ENCODE peak calls at places on chromosomes 16 and 17, in ten cellular contexts. L is breast epithelium, A is spleen, D is Peyer's patch, T is ovary, J is uterus, R is stomach, H is esophagus squamous epithelium, F is tibial nerve, I is heart left ventricle. Z is an unnamed sample.

GRCh38 chr17:40566027-40566426 is 755 bp upstream of the CCR7 start:
- DNase-seq in I (no peak), A (no peak), R (no peak), J (no peak), T (no peak), L (no peak), H (no peak), D (no peak), F (no peak), Z (no peak)

GRCh38 chr17:38747385-38748328 is 479 bp downstream of the PCGF2 start:
- DNase-seq in D (peak), H (no peak), A (no peak), T (peak), I (peak), L (no peak), R (no peak), J (peak), F (no peak), Z (no peak)

GRCh38 chr17:81681672-81682071 is 1.9 kb downstream of the ARL16 start:
- DNase-seq in R (no peak), H (no peak), A (no peak), T (no peak), J (no peak), F (no peak), D (no peak), I (no peak), L (no peak), Z (no peak)

GRCh38 chr16:89043636-89044393 is 49.8 kb upstream of the ACSF3 start:
- DNase-seq in I (peak), A (peak), R (no peak), J (no peak), F (no peak), T (no peak), L (no peak), D (no peak), H (no peak), Z (no peak)

GRCh38 chr16:71726491-71727319 is 2.2 kb upstream of the PHLPP2 start:
- DNase-seq in R (no peak), H (no peak), I (no peak), A (no peak), F (no peak), J (no peak), L (no peak), D (no peak), T (no peak), Z (no peak)

GRCh38 chr16:49095539-49095938 is 186.1 kb downstream of the CBLN1 start:
- DNase-seq in D (no peak), J (no peak), F (no peak), R (no peak), A (no peak), T (no peak), I (no peak), H (no peak), L (no peak), Z (no peak)

GRCh38 chr17:61551255-61551742 is 39.7 kb downstream of the NACA2 start:
- DNase-seq in A (no peak), R (no peak), H (no peak), D (no peak), F (no peak), J (no peak), T (no peak), I (no peak), L (no peak), Z (no peak)

GRCh38 chr17:69480197-69480596 is 65.7 kb downstream of the MAP2K6 start:
- DNase-seq in F (peak), T (no peak), J (no peak), D (no peak), R (no peak), A (no peak), H (no peak), I (no peak), L (no peak), Z (peak)

GRCh38 chr17:17888371-17888770 is 51.6 kb upstream of the SREBF1 start:
- DNase-seq in L (no peak), H (no peak), F (no peak), T (no peak), R (no peak), D (no peak), A (no peak), I (no peak), J (no peak), Z (no peak)

GRCh38 chr17:50638851-50639767 is 4.4 kb downstream of the ABCC3 start:
- DNase-seq in T (peak), F (peak), H (peak), I (peak), L (peak), R (peak), D (peak), A (peak), J (peak), Z (peak)

GRCh38 chr16:14586637-14587036 is 43.4 kb downstream of the PARN start:
- DNase-seq in R (no peak), I (no peak), H (no peak), F (no peak), A (no peak), J (no peak), L (no peak), D (no peak), T (no peak), Z (no peak)

GRCh38 chr17:692116-692515 is 22.5 kb downstream of the VPS53 start:
- DNase-seq in A (no peak), I (no peak), H (no peak), T (no peak), J (no peak), L (no peak), D (no peak), R (no peak), F (no peak), Z (no peak)

GRCh38 chr16:9003322-9003721 is 39.6 kb upstream of the USP7 start:
- DNase-seq in I (no peak), L (peak), T (no peak), A (no peak), R (peak), D (peak), J (no peak), H (no peak), F (no peak), Z (no peak)

GRCh38 chr17:43456661-43457361 is 27.0 kb upstream of the DHX8 start:
- DNase-seq in T (no peak), A (no peak), J (peak), D (no peak), H (no peak), R (no peak), F (peak), L (no peak), I (peak), Z (peak)

GRCh38 chr17:11308550-11308949 is 67.5 kb downstream of the SHISA6 start:
- DNase-seq in J (no peak), F (no peak), I (no peak), H (no peak), L (no peak), R (no peak), A (no peak), T (no peak), D (no peak), Z (peak)

GRCh38 chr16:24753437-24753836 is 24.0 kb downstream of the TNRC6A start:
- DNase-seq in A (no peak), I (no peak), D (no peak), T (no peak), F (no peak), R (no peak), L (no peak), J (no peak), H (no peak), Z (no peak)

GRCh38 chr17:10790491-10791401 is 13.2 kb downstream of the TMEM238L start:
- DNase-seq in H (no peak), D (peak), L (no peak), I (no peak), R (peak), F (no peak), A (no peak), J (no peak), T (no peak), Z (no peak)

GRCh38 chr16:52141871-52142270 is 405.1 kb downstream of the TOX3 start:
- DNase-seq in L (no peak), F (no peak), H (no peak), D (no peak), A (no peak), T (no peak), J (no peak), R (no peak), I (no peak), Z (no peak)

GRCh38 chr17:27846042-27846655 is 45.8 kb upstream of the NOS2 start:
- DNase-seq in R (no peak), D (peak), F (no peak), T (no peak), L (no peak), J (no peak), A (no peak), H (no peak), I (no peak), Z (no peak)

GRCh38 chr17:35766903-35767510 is 6.3 kb downstream of the C17orf50 start:
- DNase-seq in I (no peak), F (no peak), D (peak), A (no peak), R (peak), H (no peak), T (no peak), L (no peak), J (no peak), Z (no peak)

GRCh38 chr17:67359960-67360817 is 6.2 kb downstream of the PSMD12 start:
- DNase-seq in D (no peak), F (no peak), L (no peak), T (no peak), R (no peak), H (no peak), I (no peak), A (no peak), J (no peak), Z (no peak)

GRCh38 chr16:67860589-67861398 is 12.1 kb upstream of the EDC4 start:
- DNase-seq in F (no peak), D (no peak), H (no peak), T (no peak), I (no peak), A (no peak), R (no peak), J (no peak), L (no peak), Z (no peak)

GRCh38 chr17:29561541-29562517 is 5.0 kb downstream of the ABHD15 start:
- DNase-seq in J (no peak), I (no peak), L (no peak), H (no peak), F (no peak), D (peak), R (no peak), T (no peak), A (peak), Z (peak)

GRCh38 chr16:16113076-16113475 is 110.2 kb downstream of the ABCC6 start:
- DNase-seq in R (no peak), T (no peak), F (no peak), L (no peak), A (no peak), I (no peak), H (no peak), J (no peak), D (no peak), Z (no peak)

GRCh38 chr17:31416503-31416923 is 25.0 kb downstream of the RAB11FIP4 start:
- DNase-seq in R (no peak), F (peak), I (peak), J (no peak), H (no peak), A (peak), L (no peak), T (no peak), D (no peak), Z (no peak)

GRCh38 chr17:15291674-15292361 is 26.7 kb upstream of the PMP22 start:
- DNase-seq in H (no peak), R (peak), T (no peak), I (peak), D (no peak), L (no peak), A (no peak), F (no peak), J (no peak), Z (no peak)

GRCh38 chr17:13428611-13429042 is 173.1 kb downstream of the HS3ST3A1 start:
- DNase-seq in H (no peak), F (no peak), A (no peak), D (no peak), T (no peak), J (no peak), R (no peak), L (no peak), I (no peak), Z (no peak)

GRCh38 chr17:11935734-11936406 is 61.4 kb downstream of the ZNF18 start:
- DNase-seq in D (no peak), I (peak), L (no peak), J (no peak), F (no peak), A (no peak), H (no peak), T (no peak), R (no peak), Z (no peak)

GRCh38 chr17:19533718-19534561 is at the start of gene SLC47A1:
- DNase-seq in F (no peak), J (peak), H (no peak), L (no peak), A (peak), R (no peak), I (peak), D (no peak), T (no peak), Z (no peak)

GRCh38 chr16:3780570-3780969 is 63.2 kb upstream of the TRAP1 start:
- DNase-seq in T (no peak), L (no peak), J (no peak), H (no peak), I (no peak), F (no peak), A (no peak), R (no peak), D (no peak), Z (no peak)

GRCh38 chr17:39739020-39739884 is 1.5 kb downstream of the GRB7 start:
- DNase-seq in H (no peak), F (no peak), D (peak), R (peak), T (no peak), I (no peak), J (peak), A (peak), L (peak), Z (peak)

GRCh38 chr16:77062878-77063566 is 128.0 kb upstream of the MON1B start:
- DNase-seq in I (no peak), R (no peak), L (no peak), H (no peak), A (no peak), T (no peak), J (no peak), F (no peak), D (no peak), Z (no peak)

GRCh38 chr17:81295031-81295677 is at the start of gene SLC38A10:
- DNase-seq in I (peak), J (peak), H (peak), T (peak), R (peak), L (peak), F (peak), D (peak), A (peak), Z (peak)

GRCh38 chr16:74608944-74609343 is 2.0 kb upstream of the GLG1 start:
- DNase-seq in F (no peak), D (no peak), T (no peak), R (no peak), A (no peak), J (no peak), I (no peak), H (no peak), L (no peak), Z (no peak)

GRCh38 chr17:81400154-81400938 is 5.1 kb downstream of the BAHCC1 start:
- DNase-seq in L (no peak), T (no peak), J (no peak), F (no peak), A (no peak), R (peak), D (peak), H (no peak), I (no peak), Z (no peak)

GRCh38 chr16:6616746-6617145 is 715.9 kb upstream of the RBFOX1 start:
- DNase-seq in R (no peak), L (no peak), A (no peak), T (no peak), D (no peak), F (no peak), I (no peak), J (no peak), H (no peak), Z (no peak)

GRCh38 chr17:39404542-39405378 is 3.3 kb upstream of the FBXL20 start:
- DNase-seq in L (peak), I (no peak), R (no peak), J (no peak), D (no peak), H (no peak), T (no peak), A (peak), F (no peak), Z (no peak)

GRCh38 chr17:30812218-30813177 is 12.0 kb downstream of the CRLF3 start:
- DNase-seq in L (no peak), T (no peak), I (no peak), R (no peak), H (no peak), A (no peak), F (no peak), J (no peak), D (no peak), Z (no peak)

GRCh38 chr16:474420-475122 is 49.1 kb downstream of the RAB11FIP3 start:
- DNase-seq in H (no peak), F (no peak), L (no peak), T (no peak), R (no peak), D (peak), J (no peak), A (no peak), I (no peak), Z (no peak)
- TF ChIP-seq POLR2A in H (no peak), F (no peak), L (no peak), T (no peak), R (no peak), D (no peak), J (no peak), A (no peak), I (no peak), Z (no peak)

GRCh38 chr17:79872762-79873161 is 33.5 kb upstream of the CBX4 start:
- DNase-seq in A (peak), I (no peak), D (no peak), R (no peak), H (no peak), T (no peak), J (no peak), F (no peak), L (no peak), Z (no peak)

GRCh38 chr17:79873583-79873982 is 34.3 kb upstream of the CBX4 start:
- DNase-seq in I (no peak), D (no peak), R (no peak), F (no peak), A (no peak), J (no peak), H (no peak), T (no peak), L (no peak), Z (no peak)

GRCh38 chr17:79871131-79871530 is 31.9 kb upstream of the CBX4 start:
- DNase-seq in J (no peak), R (no peak), D (no peak), L (no peak), I (no peak), F (no peak), T (no peak), H (no peak), A (peak), Z (no peak)

GRCh38 chr17:79875511-79875910 is 36.3 kb upstream of the CBX4 start:
- DNase-seq in L (no peak), F (no peak), A (no peak), T (no peak), D (no peak), R (no peak), I (no peak), H (no peak), J (no peak), Z (no peak)

GRCh38 chr17:79874329-79874981 is 35.2 kb upstream of the CBX4 start:
- DNase-seq in I (no peak), R (no peak), H (no peak), J (no peak), D (peak), A (peak), F (no peak), L (no peak), T (no peak), Z (no peak)
- TF ChIP-seq CTCF in I (peak), R (peak), H (peak), J (peak), D (peak), A (peak), F (peak), L (peak), T (no peak), Z (no peak)

GRCh38 chr16:50694206-50694605 is 800 bp downstream of the NOD2 start:
- DNase-seq in H (no peak), L (no peak), T (no peak), D (no peak), F (no peak), I (no peak), R (no peak), A (no peak), J (no peak), Z (no peak)
- H3K4me3 ChIP-seq in H (peak), L (no peak), T (no peak), D (no peak), F (no peak), I (peak), R (peak), A (peak), J (no peak), Z (no peak)

GRCh38 chr17:75875940-75876189 is 2.5 kb downstream of the TRIM47 start:
- DNase-seq in R (no peak), A (no peak), J (peak), L (peak), I (no peak), H (no peak), D (no peak), F (no peak), T (no peak), Z (no peak)

GRCh38 chr17:75873587-75874322 is 4.6 kb downstream of the TRIM47 start:
- DNase-seq in F (peak), T (no peak), J (no peak), L (no peak), R (no peak), A (peak), D (no peak), I (no peak), H (no peak), Z (no peak)

GRCh38 chr17:75876190-75876937 is 2.0 kb downstream of the TRIM47 start:
- DNase-seq in I (peak), T (peak), R (peak), J (peak), F (no peak), D (peak), A (peak), L (no peak), H (no peak), Z (peak)

GRCh38 chr17:75875182-75875939 is 3.0 kb downstream of the TRIM47 start:
- DNase-seq in A (no peak), J (no peak), T (peak), R (peak), H (no peak), F (no peak), L (no peak), I (peak), D (no peak), Z (no peak)

DNA sequence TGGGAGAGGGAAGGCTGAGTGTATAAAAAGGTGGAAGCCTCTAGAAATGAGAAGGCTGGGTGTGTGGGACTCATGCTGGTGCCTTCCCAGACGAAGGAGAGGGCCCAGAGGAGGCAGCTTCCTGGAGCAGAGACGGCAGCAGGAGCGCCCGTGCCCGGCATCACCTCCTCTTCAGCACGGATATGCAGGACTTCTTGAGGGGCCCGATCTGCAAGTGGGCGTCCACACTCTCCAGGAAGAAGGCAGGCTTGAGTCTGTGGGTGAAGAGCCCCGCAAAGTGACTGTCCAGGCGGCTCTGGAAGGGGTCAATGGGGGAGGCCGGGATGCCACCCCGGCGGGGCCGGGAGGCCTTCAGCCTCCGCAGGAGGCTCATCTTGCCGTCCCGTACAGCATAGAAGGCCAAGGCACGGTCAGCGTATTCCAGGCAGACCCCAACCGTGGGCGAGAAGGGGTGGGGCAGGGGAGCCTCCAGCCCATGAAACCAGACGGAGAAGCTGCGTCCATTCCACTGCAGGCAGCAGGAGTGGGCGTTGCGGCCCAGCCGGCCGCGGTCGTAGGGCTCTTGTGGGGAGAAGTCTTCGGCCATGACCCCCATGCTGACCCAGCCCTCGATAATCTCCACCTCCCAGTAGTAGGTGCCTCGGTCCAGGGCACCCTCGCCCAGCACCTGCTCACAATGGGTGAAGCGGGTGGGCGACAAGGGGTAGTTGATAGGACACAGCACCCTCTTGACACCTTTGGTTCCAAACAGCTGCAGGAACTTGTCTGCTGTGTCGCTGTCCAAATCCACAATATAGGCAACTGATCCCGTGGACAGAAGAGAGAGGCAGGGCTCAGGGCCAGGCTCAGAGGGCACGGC is 3.8 kb downstream of the TRIM47 start:
- DNase-seq in L (no peak), A (no peak), J (no peak), I (no peak), H (no peak), F (no peak), D (no peak), R (no peak), T (no peak), Z (no peak)
- TF ChIP-seq POLR2A in L (no peak), A (no peak), J (no peak), I (no peak), H (no peak), F (no peak), D (no peak), R (no peak), T (no peak), Z (no peak)

GRCh38 chr17:7842950-7843535 is 9.0 kb downstream of the KDM6B start:
- DNase-seq in R (peak), L (peak), T (peak), F (peak), I (peak), J (peak), A (peak), H (no peak), D (peak), Z (peak)
- TF ChIP-seq CTCF in R (no peak), L (no peak), T (no peak), F (no peak), I (no peak), J (no peak), A (no peak), H (no peak), D (no peak), Z (no peak)